ENCODE peak calls at places on chromosomes 12 and 14, in five cellular contexts. V is WTC11, T is GM23338, N is HepG2, U is K562. L is an unnamed sample.

GRCh38 chr14:34171431-34171830 is 220.6 kb upstream of the EGLN3 start:
- DNase-seq in U (no peak), T (no peak), N (no peak), V (no peak), L (no peak)

GRCh38 chr14:29458547-29458946 is 469.1 kb downstream of the PRKD1 start:
- DNase-seq in V (no peak), U (no peak), N (no peak), T (no peak), L (no peak)

GRCh38 chr14:105850853-105851581 is 324.6 kb downstream of the TMEM121 start:
- DNase-seq in T (no peak), V (no peak), N (no peak), U (no peak), L (no peak)

GRCh38 chr14:65170768-65171251 is 68.5 kb upstream of the MAX start:
- DNase-seq in V (peak), N (no peak), T (peak), U (no peak), L (peak)

GRCh38 chr12:93041416-93041815 is 112.3 kb upstream of the EEA1 start:
- DNase-seq in U (no peak), V (no peak), T (no peak), N (no peak), L (no peak)

GRCh38 chr14:84871734-84872133 is 658.2 kb upstream of the FLRT2 start:
- DNase-seq in N (no peak), T (no peak), U (no peak), V (no peak), L (no peak)

GRCh38 chr14:104927432-104927816 is 2.7 kb downstream of the PLD4 start:
- DNase-seq in N (no peak), V (peak), U (no peak), T (peak), L (no peak)

GRCh38 chr12:3752096-3752709 is 706 bp downstream of the CRACR2A start:
- DNase-seq in T (no peak), N (peak), V (no peak), U (peak), L (peak)

GRCh38 chr14:32561520-32561919 is 232.4 kb downstream of the AKAP6 start:
- DNase-seq in N (no peak), T (peak), V (no peak), U (no peak), L (no peak)

GRCh38 chr12:109630815-109631214 is 57.2 kb downstream of the MVK start:
- DNase-seq in T (no peak), V (no peak), N (no peak), U (no peak), L (no peak)

GRCh38 chr12:79935624-79936040 is 735 bp upstream of the PPP1R12A start:
- DNase-seq in V (no peak), N (peak), U (no peak), T (peak), L (peak)

GRCh38 chr12:76226397-76226796 is 121.8 kb downstream of the BBS10 start:
- DNase-seq in N (no peak), V (no peak), U (no peak), T (no peak), L (no peak)

GRCh38 chr14:39265741-39266588 is 32.2 kb downstream of the MIA2 start:
- DNase-seq in N (no peak), V (no peak), T (no peak), U (no peak), L (no peak)

GRCh38 chr12:45434094-45434493 is 218.2 kb downstream of the ANO6 start:
- DNase-seq in N (no peak), U (no peak), V (no peak), T (no peak), L (no peak)

GRCh38 chr12:51721281-51721940 is 127.1 kb downstream of the FIGNL2 start:
- DNase-seq in V (peak), U (no peak), T (peak), N (no peak), L (no peak)

GRCh38 chr14:93430889-93431670 is at the start of gene UNC79:
- DNase-seq in V (peak), N (no peak), T (peak), U (no peak), L (no peak)

GRCh38 chr12:70748809-70749208 is 111.6 kb upstream of the PTPRB start:
- DNase-seq in U (no peak), N (no peak), V (no peak), T (no peak), L (no peak)

GRCh38 chr14:101097109-101097793 is 193.7 kb upstream of the RTL1 start:
- DNase-seq in U (no peak), N (no peak), T (no peak), V (no peak), L (no peak)

GRCh38 chr14:91380610-91381371 is 36.8 kb downstream of the CCDC88C start:
- DNase-seq in T (no peak), N (no peak), V (no peak), U (no peak), L (no peak)

GRCh38 chr12:117361905-117362304 is 479 bp upstream of the NOS1 start:
- DNase-seq in U (no peak), N (no peak), V (no peak), T (peak), L (no peak)

GRCh38 chr12:10543499-10543898 is 37.8 kb downstream of the EIF2S3B start:
- DNase-seq in V (no peak), T (no peak), U (no peak), N (no peak), L (peak)

GRCh38 chr12:72966684-72967083 is 694.5 kb downstream of the TRHDE start:
- DNase-seq in T (no peak), V (no peak), N (no peak), U (no peak), L (no peak)

DNA sequence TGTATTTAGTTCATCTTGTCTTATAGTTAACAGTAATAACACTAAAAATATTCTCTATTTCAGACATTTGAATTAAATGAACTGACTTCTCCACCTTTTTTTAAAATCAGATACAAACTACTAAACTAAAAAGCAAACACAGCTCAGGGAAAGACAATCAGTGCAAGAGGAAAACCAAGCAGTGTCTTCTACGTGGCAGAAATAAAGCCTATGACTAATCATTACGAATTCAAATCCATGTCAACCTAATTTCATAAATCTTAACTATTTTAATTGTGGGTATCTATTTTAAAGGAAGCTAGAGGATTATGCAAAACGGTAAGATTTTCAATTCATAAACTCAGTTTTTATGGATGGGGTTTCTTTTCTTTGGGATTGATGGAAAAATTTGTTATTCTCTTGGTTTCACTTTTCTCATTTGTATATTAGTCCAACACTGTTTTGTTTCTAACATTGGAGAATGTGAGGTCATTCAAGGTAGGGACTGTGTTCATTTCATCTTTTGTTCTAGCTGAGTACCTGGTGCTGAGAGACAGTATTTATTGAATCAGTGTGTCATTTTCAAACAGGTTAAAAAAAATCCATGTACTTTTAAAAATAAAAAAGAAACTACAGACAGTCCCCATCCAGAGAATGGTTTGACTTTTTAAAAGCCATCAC is 12.8 kb upstream of the PALS1 start:
- DNase-seq in T (no peak), U (no peak), V (no peak), N (no peak), L (no peak)
- TF ChIP-seq CREB1 in T (no peak), U (no peak), V (no peak), N (no peak), L (no peak)

GRCh38 chr12:11959117-11959823 is 111.5 kb upstream of the BCL2L14 start:
- DNase-seq in T (no peak), U (no peak), V (no peak), N (peak), L (no peak)
- TF ChIP-seq CREB1 in T (no peak), U (no peak), V (no peak), N (no peak), L (no peak)

GRCh38 chr12:67647251-67647546 is 1.3 kb upstream of the DYRK2 start:
- DNase-seq in T (peak), U (no peak), N (no peak), V (peak), L (no peak)

GRCh38 chr12:67646775-67647174 is 1.8 kb upstream of the DYRK2 start:
- DNase-seq in U (no peak), T (no peak), V (no peak), N (no peak), L (no peak)

GRCh38 chr12:67648306-67649164 is at the start of gene DYRK2:
- DNase-seq in V (peak), T (peak), U (peak), N (peak), L (no peak)

GRCh38 chr12:67649165-67650126 is 901 bp downstream of the DYRK2 start:
- DNase-seq in V (peak), U (peak), T (peak), N (no peak), L (no peak)

GRCh38 chr12:67647547-67648305 is 819 bp upstream of the DYRK2 start:
- DNase-seq in N (peak), V (peak), U (peak), T (peak), L (no peak)
- TF ChIP-seq CREB1 in N (no peak), V (no peak), U (no peak), T (no peak), L (no peak)

GRCh38 chr12:108146035-108146893 is 17.2 kb downstream of the WSCD2 start:
- DNase-seq in T (no peak), U (no peak), V (no peak), N (no peak), L (no peak)

GRCh38 chr12:108141600-108142145 is 12.6 kb downstream of the WSCD2 start:
- DNase-seq in V (no peak), U (no peak), N (no peak), T (no peak), L (no peak)

GRCh38 chr12:108147279-108147678 is 18.2 kb downstream of the WSCD2 start:
- DNase-seq in V (no peak), U (no peak), N (no peak), T (no peak), L (no peak)

GRCh38 chr12:108143144-108143543 is 14.1 kb downstream of the WSCD2 start:
- DNase-seq in V (no peak), N (no peak), T (no peak), U (no peak), L (no peak)

GRCh38 chr12:108145011-108145410 is 15.9 kb downstream of the WSCD2 start:
- DNase-seq in N (no peak), U (no peak), V (no peak), T (peak), L (no peak)
- TF ChIP-seq CREB1 in N (no peak), U (no peak), V (no peak), T (no peak), L (no peak)